ENCODE peak calls at places on chromosomes 5 and 9, in four cellular contexts. One of them, this sample, is unnamed.

GRCh38 chr9:91428927-91429351 is 5.3 kb upstream of the NFIL3 start:
- DNase-seq in A549: no peak
- DNase-seq in hepatocyte: peak; percentile 18
- DNase-seq in psoas muscle: peak; percentile 53
- DNase-seq in this sample: no peak

GRCh38 chr5:156942064-156942463 is 21.0 kb downstream of the TIMD4 start:
- DNase-seq in psoas muscle: no peak
- DNase-seq in A549: no peak
- DNase-seq in hepatocyte: no peak
- DNase-seq in this sample: no peak

GRCh38 chr5:39197556-39197955 is 21.8 kb downstream of the FYB1 start:
- DNase-seq in hepatocyte: no peak
- DNase-seq in A549: peak; percentile 81
- DNase-seq in psoas muscle: no peak
- DNase-seq in this sample: no peak

GRCh38 chr5:160001457-160001856 is 7.5 kb upstream of the TTC1 start:
- DNase-seq in psoas muscle: no peak
- DNase-seq in A549: no peak
- DNase-seq in hepatocyte: no peak
- DNase-seq in this sample: no peak

GRCh38 chr5:158751961-158752655 is 347.6 kb downstream of the EBF1 start:
- DNase-seq in psoas muscle: no peak
- DNase-seq in A549: no peak
- DNase-seq in hepatocyte: no peak
- DNase-seq in this sample: no peak

GRCh38 chr5:54254482-54255198 is 55.7 kb downstream of the ARL15 start:
- DNase-seq in A549: peak; percentile 6
- DNase-seq in psoas muscle: no peak
- DNase-seq in hepatocyte: peak; percentile 22
- DNase-seq in this sample: no peak

GRCh38 chr9:6733243-6733642 is 24.5 kb upstream of the KDM4C start:
- DNase-seq in hepatocyte: no peak
- DNase-seq in psoas muscle: no peak
- DNase-seq in A549: no peak
- DNase-seq in this sample: no peak

GRCh38 chr9:105254226-105254625 is 9.8 kb downstream of the SLC44A1 start:
- DNase-seq in A549: no peak
- DNase-seq in psoas muscle: no peak
- DNase-seq in hepatocyte: no peak
- DNase-seq in this sample: no peak

GRCh38 chr5:110884005-110884404 is 145.2 kb downstream of the SLC25A46 start:
- DNase-seq in A549: no peak
- DNase-seq in hepatocyte: no peak
- DNase-seq in psoas muscle: no peak
- DNase-seq in this sample: no peak

GRCh38 chr5:112857866-112858265 is 3.2 kb upstream of the SRP19 start:
- DNase-seq in psoas muscle: no peak
- DNase-seq in A549: no peak
- DNase-seq in hepatocyte: no peak
- DNase-seq in this sample: no peak

GRCh38 chr5:82165740-82166530 is 112.2 kb downstream of the RPS23 start:
- DNase-seq in psoas muscle: peak; percentile 60
- DNase-seq in A549: peak; percentile 93
- DNase-seq in hepatocyte: peak; percentile 89
- DNase-seq in this sample: peak; percentile 53

GRCh38 chr5:27402828-27403227 is 364.4 kb upstream of the CDH9 start:
- DNase-seq in hepatocyte: no peak
- DNase-seq in A549: no peak
- DNase-seq in psoas muscle: no peak
- DNase-seq in this sample: no peak

GRCh38 chr5:52783226-52783959 is 4.3 kb upstream of the ITGA1 start:
- DNase-seq in A549: no peak
- DNase-seq in hepatocyte: no peak
- DNase-seq in psoas muscle: peak; percentile 19
- DNase-seq in this sample: no peak

GRCh38 chr5:174559141-174559540 is 165.2 kb upstream of the MSX2 start:
- DNase-seq in psoas muscle: no peak
- DNase-seq in hepatocyte: no peak
- DNase-seq in A549: no peak
- DNase-seq in this sample: no peak

GRCh38 chr9:37976714-37977477 is 73.0 kb upstream of the SLC25A51 start:
- DNase-seq in hepatocyte: peak; percentile 71
- DNase-seq in psoas muscle: peak; percentile 40
- DNase-seq in A549: no peak
- DNase-seq in this sample: no peak

GRCh38 chr5:71782771-71783770 is 64.0 kb downstream of the CARTPT start:
- DNase-seq in psoas muscle: peak; percentile 76
- DNase-seq in hepatocyte: peak; percentile 90
- DNase-seq in A549: peak; percentile 75
- DNase-seq in this sample: peak; percentile 61

GRCh38 chr5:15904894-15905805 is 274.4 kb downstream of the MARCHF11 start:
- DNase-seq in psoas muscle: no peak
- DNase-seq in hepatocyte: no peak
- DNase-seq in A549: no peak
- DNase-seq in this sample: no peak

GRCh38 chr5:82388186-82388585 is 110.0 kb upstream of the RPS23 start:
- DNase-seq in psoas muscle: no peak
- DNase-seq in hepatocyte: no peak
- DNase-seq in A549: no peak
- DNase-seq in this sample: no peak

GRCh38 chr5:140647042-140647341 is 438 bp downstream of the NDUFA2 start:
- DNase-seq in A549: no peak
- DNase-seq in psoas muscle: no peak
- DNase-seq in hepatocyte: peak; percentile 13
- DNase-seq in this sample: peak; percentile 28

GRCh38 chr5:151092750-151093149 is 11.9 kb upstream of the TNIP1 start:
- DNase-seq in A549: no peak
- DNase-seq in hepatocyte: no peak
- DNase-seq in psoas muscle: peak; percentile 71
- DNase-seq in this sample: no peak

GRCh38 chr9:108244676-108245075 is 611.1 kb downstream of the ACTL7B start:
- DNase-seq in A549: no peak
- DNase-seq in psoas muscle: no peak
- DNase-seq in hepatocyte: no peak
- DNase-seq in this sample: no peak

GRCh38 chr9:134341306-134341705 is 15.1 kb downstream of the RXRA start:
- DNase-seq in psoas muscle: no peak
- DNase-seq in hepatocyte: no peak
- DNase-seq in A549: no peak
- DNase-seq in this sample: no peak

GRCh38 chr9:130150779-130151381 is 21.3 kb upstream of the NCS1 start:
- DNase-seq in A549: peak; percentile 62
- DNase-seq in hepatocyte: no peak
- DNase-seq in psoas muscle: no peak
- DNase-seq in this sample: no peak

GRCh38 chr9:118609355-118610044 is 759.7 kb downstream of the BRINP1 start:
- DNase-seq in psoas muscle: no peak
- DNase-seq in hepatocyte: no peak
- DNase-seq in A549: peak; percentile 70
- DNase-seq in this sample: no peak

GRCh38 chr5:59503223-59503622 is 390.3 kb downstream of the PDE4D start:
- DNase-seq in hepatocyte: no peak
- DNase-seq in A549: no peak
- DNase-seq in psoas muscle: no peak
- DNase-seq in this sample: no peak

GRCh38 chr5:69368458-69369368 is 607 bp downstream of the AK6 start:
- DNase-seq in hepatocyte: peak; percentile 43
- DNase-seq in psoas muscle: no peak
- DNase-seq in A549: peak; percentile 3
- DNase-seq in this sample: peak; percentile 55

GRCh38 chr5:31534527-31535046 is 2.5 kb downstream of the C5orf22 start:
- DNase-seq in psoas muscle: no peak
- DNase-seq in hepatocyte: no peak
- DNase-seq in A549: peak; percentile 4
- DNase-seq in this sample: no peak

GRCh38 chr5:60455589-60455988 is 244.4 kb downstream of the DEPDC1B start:
- DNase-seq in A549: no peak
- DNase-seq in hepatocyte: no peak
- DNase-seq in psoas muscle: no peak
- DNase-seq in this sample: no peak

GRCh38 chr5:4230905-4231561 is 635.4 kb downstream of the IRX1 start:
- DNase-seq in hepatocyte: no peak
- DNase-seq in A549: no peak
- DNase-seq in psoas muscle: no peak
- DNase-seq in this sample: no peak

GRCh38 chr9:134928796-134929559 is 11.3 kb upstream of the FCN1 start:
- DNase-seq in A549: no peak
- DNase-seq in hepatocyte: no peak
- DNase-seq in psoas muscle: peak; percentile 34
- DNase-seq in this sample: no peak

GRCh38 chr9:130343445-130343918 is 77.9 kb downstream of the HMCN2 start:
- DNase-seq in psoas muscle: no peak
- DNase-seq in hepatocyte: no peak
- DNase-seq in A549: no peak
- DNase-seq in this sample: no peak

GRCh38 chr5:151719228-151719861 is 32.6 kb upstream of the SPARC start:
- DNase-seq in hepatocyte: no peak
- DNase-seq in psoas muscle: no peak
- DNase-seq in A549: peak; percentile 33
- DNase-seq in this sample: peak; percentile 42

GRCh38 chr5:141359790-141360426 is at the start of gene PCDHGB2:
- DNase-seq in hepatocyte: no peak
- DNase-seq in psoas muscle: no peak
- DNase-seq in A549: no peak
- DNase-seq in this sample: peak; percentile 15

GRCh38 chr5:121763674-121764073 is 88.0 kb upstream of the FTMT start:
- DNase-seq in psoas muscle: no peak
- DNase-seq in A549: no peak
- DNase-seq in hepatocyte: no peak
- DNase-seq in this sample: no peak

GRCh38 chr9:99104459-99105151 is at the start of gene TGFBR1:
- DNase-seq in psoas muscle: peak; percentile 95
- DNase-seq in hepatocyte: peak; percentile 97
- DNase-seq in A549: peak; percentile 89
- DNase-seq in this sample: peak; percentile 92

GRCh38 chr9:99105152-99106043 is 485 bp downstream of the TGFBR1 start:
- DNase-seq in psoas muscle: peak; percentile 85
- DNase-seq in hepatocyte: peak; percentile 90
- DNase-seq in A549: peak; percentile 63
- DNase-seq in this sample: peak; percentile 83

GRCh38 chr9:99108131-99108530 is 3.2 kb downstream of the TGFBR1 start:
- DNase-seq in hepatocyte: no peak
- DNase-seq in psoas muscle: no peak
- DNase-seq in A549: no peak
- DNase-seq in this sample: no peak

GRCh38 chr9:99103909-99104458 is 929 bp upstream of the TGFBR1 start:
- DNase-seq in psoas muscle: no peak
- DNase-seq in hepatocyte: peak; percentile 27
- DNase-seq in A549: peak; percentile 14
- DNase-seq in this sample: no peak

DNA sequence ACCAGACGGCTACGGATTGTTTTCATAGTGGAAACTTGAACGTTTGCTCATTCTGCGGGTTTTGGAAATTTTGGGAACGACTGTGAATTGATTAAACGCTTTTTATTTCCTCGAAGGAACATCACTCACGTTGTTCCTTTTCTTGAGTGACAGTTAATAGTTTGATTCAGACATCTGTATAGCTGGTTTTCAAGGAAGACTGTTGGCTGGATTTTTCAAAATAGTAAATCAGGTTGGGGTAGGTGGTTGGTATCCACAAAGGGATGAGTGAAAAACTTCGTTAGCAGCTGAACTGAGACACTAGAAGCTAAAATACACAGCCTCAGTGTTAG is 1.1 kb downstream of the TGFBR1 start:
- DNase-seq in A549: no peak
- DNase-seq in psoas muscle: no peak
- DNase-seq in hepatocyte: no peak
- DNase-seq in this sample: no peak
- H3K4me1 ChIP-seq in A549: peaks cover 32% of the 10 kb centered on the region
- H3K4me1 ChIP-seq in psoas muscle: peaks cover 44% of the 10 kb centered on the region
- H3K4me1 ChIP-seq in hepatocyte: peaks cover 13% of the 10 kb centered on the region
- H3K4me1 ChIP-seq in this sample: no peaks in the 10 kb centered on the region

DNA sequence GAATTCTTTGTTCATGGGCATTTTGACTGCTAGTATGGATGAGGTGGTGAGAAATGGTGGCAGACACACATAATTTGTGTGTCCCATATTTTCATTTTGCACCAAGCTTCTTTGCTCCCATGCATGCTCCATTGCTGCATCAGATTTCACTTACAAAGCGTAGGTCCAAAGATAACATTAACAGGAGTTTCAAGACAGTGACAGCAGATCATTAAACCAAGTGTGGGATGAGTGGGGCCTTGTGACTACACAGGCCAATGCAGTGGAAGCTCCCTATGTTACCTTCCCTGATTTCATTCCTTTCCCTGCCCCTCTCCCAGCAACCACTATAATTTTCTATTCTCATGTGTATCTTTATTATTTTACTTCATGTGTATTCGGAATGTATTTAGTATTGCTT is 142.0 kb downstream of the AOPEP start:
- DNase-seq in A549: no peak
- DNase-seq in hepatocyte: no peak
- DNase-seq in psoas muscle: no peak
- DNase-seq in this sample: no peak
- H3K4me3 ChIP-seq in A549: no peak overlapping the region
- H3K4me3 ChIP-seq in hepatocyte: no peak overlapping the region
- H3K4me3 ChIP-seq in psoas muscle: no peak overlapping the region
- H3K4me3 ChIP-seq in this sample: no peak overlapping the region

GRCh38 chr5:148968311-148968710 is 94.6 kb downstream of the SH3TC2 start:
- DNase-seq in psoas muscle: no peak
- DNase-seq in hepatocyte: no peak
- DNase-seq in A549: no peak
- DNase-seq in this sample: no peak
- H3K4me1 ChIP-seq in psoas muscle: peaks cover 67% of the 10 kb centered on the region
- H3K4me1 ChIP-seq in hepatocyte: peaks cover 9% of the 10 kb centered on the region
- H3K4me1 ChIP-seq in A549: peaks cover 27% of the 10 kb centered on the region
- H3K4me1 ChIP-seq in this sample: no peaks in the 10 kb centered on the region

GRCh38 chr9:35617548-35617947 is 665 bp downstream of the CD72 start:
- DNase-seq in A549: no peak
- DNase-seq in psoas muscle: no peak
- DNase-seq in hepatocyte: no peak
- DNase-seq in this sample: no peak
- H3K4me3 ChIP-seq in A549: no peak overlapping the region
- H3K4me3 ChIP-seq in psoas muscle: peak overlapping the region; percentile 61
- H3K4me3 ChIP-seq in hepatocyte: no peak overlapping the region
- H3K4me3 ChIP-seq in this sample: no peak overlapping the region

DNA sequence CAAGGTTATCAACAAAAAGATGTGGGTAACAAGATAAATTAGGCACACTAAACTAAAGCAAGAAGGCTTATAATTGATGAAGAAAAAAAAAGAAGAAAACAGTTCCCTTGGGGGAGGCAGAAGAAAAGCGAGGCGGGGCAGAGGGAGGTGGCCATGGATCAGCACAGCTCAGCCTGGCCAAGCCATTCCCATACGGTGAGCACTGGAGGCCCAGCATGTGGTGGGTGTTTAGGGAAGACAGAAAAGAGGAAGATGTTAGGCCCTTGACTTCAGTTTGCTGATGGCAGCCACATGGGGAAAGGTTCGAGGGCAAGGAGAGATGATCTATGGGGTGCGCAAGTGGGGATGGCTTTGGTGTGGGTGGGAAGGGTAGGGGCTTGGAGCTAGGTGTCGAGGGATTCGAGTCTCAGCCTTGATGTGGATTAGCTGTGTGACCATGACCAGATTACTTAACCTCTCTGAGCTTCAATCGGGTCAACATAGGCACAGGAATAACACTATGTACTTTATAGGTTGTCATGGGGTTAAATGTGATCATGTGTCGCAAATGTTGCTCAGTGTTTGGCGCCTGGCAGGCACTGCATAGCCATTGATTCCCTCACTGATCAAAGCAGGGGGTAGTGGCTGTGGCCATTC is 10.3 kb upstream of the STC2 start:
- DNase-seq in A549: no peak
- DNase-seq in hepatocyte: no peak
- DNase-seq in psoas muscle: no peak
- DNase-seq in this sample: no peak
- H3K4me1 ChIP-seq in A549: peaks cover 11% of the 10 kb centered on the region
- H3K4me1 ChIP-seq in hepatocyte: no peaks in the 10 kb centered on the region
- H3K4me1 ChIP-seq in psoas muscle: no peaks in the 10 kb centered on the region
- H3K4me1 ChIP-seq in this sample: no peaks in the 10 kb centered on the region

This sample was measured in Caco-2.